ENCODE peak calls at places on chromosomes 11 and 22, in nine cellular contexts. F is coronary artery, D is cardiac fibroblast, G is H1, M is HFF-Myc, R is osteocyte, H is lung, Q is RWPE2, L is cardiac muscle cell. U is an unnamed sample.

GRCh38 chr11:134476435-134477021 is 64.5 kb upstream of the B3GAT1 start:
- DNase-seq in M (no peak), R (no peak), L (peak; percentile 0), Q (no peak), H (no peak), F (no peak), G (peak; percentile 78), D (no peak), U (no peak)

GRCh38 chr11:19715373-19715772 is 2.7 kb downstream of the NAV2 start:
- DNase-seq in R (no peak), L (peak; percentile 56), M (no peak), F (no peak), D (peak; percentile 73), H (no peak), Q (no peak), G (no peak), U (peak; percentile 95)

GRCh38 chr11:118606844-118607228 is 579 bp upstream of the PHLDB1 start:
- DNase-seq in F (no peak), L (no peak), D (no peak), H (no peak), Q (no peak), R (no peak), M (no peak), G (no peak), U (no peak)

GRCh38 chr11:35487532-35488078 is 37.8 kb downstream of the PAMR1 start:
- DNase-seq in F (no peak), D (peak; percentile 80), M (peak; percentile 38), H (no peak), L (peak; percentile 81), R (no peak), G (peak; percentile 84), Q (no peak), U (no peak)

GRCh38 chr11:125328181-125328580 is 163.6 kb downstream of the PKNOX2 start:
- DNase-seq in G (no peak), L (no peak), R (no peak), Q (no peak), H (no peak), F (no peak), M (no peak), D (no peak), U (no peak)

GRCh38 chr11:77668760-77669159 is 31.2 kb upstream of the CLNS1A start:
- DNase-seq in M (no peak), F (no peak), R (no peak), D (no peak), H (no peak), Q (no peak), G (no peak), L (no peak), U (no peak)

GRCh38 chr11:7846003-7846402 is 49.3 kb upstream of the OR5P2 start:
- DNase-seq in R (no peak), H (no peak), Q (no peak), L (no peak), F (no peak), D (no peak), M (no peak), G (no peak), U (no peak)

GRCh38 chr11:59822989-59823566 is 12.5 kb upstream of the MRPL16 start:
- DNase-seq in L (peak; percentile 72), D (peak; percentile 72), M (no peak), Q (no peak), F (no peak), H (no peak), R (no peak), G (no peak), U (peak; percentile 65)

GRCh38 chr11:77024745-77025144 is 9.5 kb upstream of the B3GNT6 start:
- DNase-seq in D (no peak), H (no peak), Q (no peak), F (no peak), R (no peak), L (no peak), M (no peak), G (no peak), U (no peak)

GRCh38 chr22:22031571-22031970 is 49.0 kb upstream of the TOP3B start:
- DNase-seq in M (no peak), G (no peak), F (no peak), R (no peak), Q (no peak), H (no peak), L (no peak), D (no peak), U (no peak)
- TF ChIP-seq CTCF in M (no peak), G (no peak), F (no peak), R (no peak), Q (no peak), H (no peak), L (no peak), D (no peak), U (no peak)

DNA sequence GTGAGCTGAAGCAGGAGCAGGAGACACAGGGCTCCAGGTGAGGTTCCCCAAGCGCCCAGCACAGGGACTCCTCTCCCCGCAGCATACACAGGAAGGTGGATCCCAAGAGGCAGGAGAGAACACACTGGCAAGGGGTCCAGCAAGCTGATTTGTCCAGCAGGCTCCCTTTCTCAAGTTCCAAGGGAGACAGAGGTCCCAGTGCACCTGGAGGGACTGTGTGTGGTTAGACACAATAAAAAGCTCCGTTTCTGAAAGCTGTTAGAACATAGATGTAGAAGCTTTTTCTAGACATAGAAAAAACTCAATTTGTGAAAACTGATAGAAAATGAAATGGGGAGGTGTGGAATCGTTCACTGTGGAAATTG is 1.8 kb downstream of the CALCB start:
- DNase-seq in Q (no peak), L (no peak), R (no peak), F (no peak), M (no peak), D (no peak), G (no peak), H (no peak), U (no peak)
- TF ChIP-seq CTCF in Q (peak; percentile 22), L (no peak), R (no peak), F (no peak), M (no peak), D (no peak), G (no peak), H (no peak), U (no peak)

GRCh38 chr22:25814685-25815084 is 72.7 kb downstream of the MYO18B start:
- DNase-seq in R (no peak), F (no peak), M (no peak), H (no peak), D (no peak), L (no peak), G (no peak), Q (no peak), U (no peak)
- TF ChIP-seq CTCF in R (no peak), F (no peak), M (no peak), H (no peak), D (no peak), L (no peak), G (no peak), Q (no peak), U (no peak)

GRCh38 chr11:91927448-91927847 is 297.2 kb upstream of the FAT3 start:
- DNase-seq in F (no peak), M (no peak), L (no peak), D (no peak), Q (no peak), G (no peak), H (no peak), R (no peak), U (no peak)

GRCh38 chr11:91935120-91935519 is 289.5 kb upstream of the FAT3 start:
- DNase-seq in D (no peak), M (no peak), G (no peak), H (no peak), F (no peak), Q (no peak), R (no peak), L (no peak), U (no peak)

GRCh38 chr11:91926967-91927366 is 297.7 kb upstream of the FAT3 start:
- DNase-seq in H (no peak), L (peak; percentile 16), M (no peak), G (no peak), F (no peak), D (peak; percentile 39), R (no peak), Q (no peak), U (no peak)

DNA sequence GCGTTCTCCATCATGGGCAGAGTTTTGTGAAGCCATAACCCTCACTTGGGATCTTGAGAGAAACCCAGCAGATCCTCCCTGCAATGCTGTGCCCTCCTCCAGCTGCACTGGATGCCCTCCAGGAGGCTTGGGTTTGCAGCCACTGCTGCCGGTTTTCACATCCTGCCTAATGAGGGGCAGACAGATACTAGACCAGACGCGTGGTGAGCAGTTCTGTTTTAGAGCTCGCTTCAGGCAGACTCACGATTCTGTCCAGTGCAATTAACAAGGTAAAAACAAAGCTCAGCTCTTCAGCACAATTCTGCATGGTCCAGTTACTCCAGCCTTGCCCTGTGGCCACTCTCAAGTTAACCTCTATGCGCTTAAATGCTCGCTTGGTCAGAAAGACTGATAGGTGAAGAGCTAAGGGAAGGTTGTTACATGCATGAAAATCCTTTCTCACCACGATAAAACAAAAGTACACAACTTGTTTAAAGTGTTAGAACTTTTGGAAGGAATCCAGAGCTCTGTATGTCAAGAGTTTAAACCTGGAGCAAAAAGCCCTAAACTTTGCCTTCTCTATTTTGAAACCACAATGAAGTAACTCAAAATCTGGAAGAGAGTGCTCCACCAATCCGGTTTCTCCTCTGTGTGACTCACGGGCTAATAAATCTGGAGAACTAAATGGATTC is 292.3 kb upstream of the FAT3 start:
- DNase-seq in R (no peak), Q (no peak), M (peak; percentile 65), G (no peak), L (no peak), H (no peak), F (no peak), D (no peak), U (no peak)
- TF ChIP-seq CTCF in R (no peak), Q (no peak), M (no peak), G (no peak), L (no peak), H (no peak), F (no peak), D (no peak), U (no peak)

GRCh38 chr11:11407065-11407737 is 54.2 kb upstream of the CSNK2A3 start:
- DNase-seq in M (no peak), Q (no peak), R (no peak), D (no peak), F (no peak), L (no peak), G (no peak), H (peak; percentile 66), U (no peak)
- TF ChIP-seq CTCF in M (no peak), Q (no peak), R (peak; percentile 23), D (no peak), F (no peak), L (no peak), G (no peak), H (no peak), U (no peak)

DNA sequence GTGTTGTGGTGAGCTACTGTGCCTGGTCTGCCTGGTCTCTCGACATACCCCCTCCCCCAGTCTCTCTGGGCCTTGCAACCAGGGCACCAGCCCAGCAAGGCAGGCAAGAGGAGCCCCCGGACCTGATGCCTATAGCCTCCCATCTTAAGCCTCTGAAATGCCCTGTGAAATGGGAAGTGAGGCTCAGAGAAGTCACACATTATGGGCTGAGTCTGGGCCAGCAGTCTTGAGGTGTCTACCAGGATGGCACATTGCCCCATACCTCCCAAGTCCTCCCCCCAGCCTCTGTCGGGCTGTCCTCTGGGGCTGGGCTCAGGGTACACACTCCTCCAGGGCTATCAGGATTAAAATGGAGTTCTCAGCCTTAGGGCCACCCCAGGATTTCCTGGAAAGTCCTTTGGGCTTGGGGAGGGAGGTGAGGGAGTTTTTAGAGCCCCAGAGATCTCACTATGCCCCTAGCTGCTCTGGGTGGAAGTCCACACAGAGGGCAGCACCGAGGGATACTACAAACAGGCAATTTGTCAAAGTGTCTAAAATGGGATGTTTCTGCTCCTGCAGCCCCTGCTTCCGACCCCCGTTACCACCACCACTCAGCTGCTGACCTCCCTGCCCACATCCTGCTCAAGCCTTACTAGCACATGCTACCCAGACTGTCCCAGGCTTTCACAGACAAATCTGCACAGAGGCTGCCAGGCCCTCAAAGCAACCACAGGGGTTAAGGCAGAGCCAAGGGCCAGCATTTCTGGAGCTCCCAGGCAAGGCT is 3.1 kb upstream of the SH3BP1 start:
- DNase-seq in H (no peak), G (no peak), F (no peak), D (peak; percentile 89), L (peak; percentile 84), M (peak; percentile 96), Q (no peak), R (no peak), U (no peak)
- TF ChIP-seq CTCF in H (no peak), G (peak; percentile 36), F (no peak), D (peak; percentile 41), L (peak; percentile 48), M (peak; percentile 52), Q (peak; percentile 21), R (peak; percentile 45), U (peak; percentile 11)

U was measured in mammary epithelial cell.